ENCODE peak calls at places on chromosome 12, in four cellular contexts. T is GM12878, R is H1, A is K562. U is an unnamed sample.

GRCh38 chr12:76890407-76891143 is 11.8 kb upstream of the CSRP2 start:
- DNase-seq in T (no peak), A (no peak), R (no peak), U (no peak)

GRCh38 chr12:583251-583869 is 79.9 kb downstream of the NINJ2 start:
- DNase-seq in R (no peak), A (no peak), T (no peak), U (peak; percentile 84)

GRCh38 chr12:7142057-7142644 is 12.0 kb downstream of the CLSTN3 start:
- DNase-seq in A (peak; percentile 61), R (peak; percentile 85), T (no peak), U (peak; percentile 41)

GRCh38 chr12:12018454-12018853 is 52.3 kb upstream of the BCL2L14 start:
- DNase-seq in A (no peak), R (no peak), T (no peak), U (no peak)

GRCh38 chr12:31900271-31900670 is 58.9 kb upstream of the RESF1 start:
- DNase-seq in T (no peak), A (no peak), R (no peak), U (no peak)

GRCh38 chr12:48185181-48185919 is 1.9 kb downstream of the CCDC184 start:
- DNase-seq in T (no peak), R (peak; percentile 63), A (no peak), U (no peak)

GRCh38 chr12:69676257-69677012 is 22.7 kb downstream of the BEST3 start:
- DNase-seq in R (no peak), A (no peak), T (no peak), U (no peak)

GRCh38 chr12:50185975-50186663 is 18.9 kb upstream of the CERS5 start:
- DNase-seq in A (no peak), R (no peak), T (no peak), U (no peak)

GRCh38 chr12:76560083-76560491 is 516 bp upstream of the OSBPL8 start:
- DNase-seq in A (no peak), R (no peak), T (no peak), U (no peak)

GRCh38 chr12:80580254-80580653 is 127.2 kb upstream of the MYF6 start:
- DNase-seq in T (no peak), A (no peak), R (no peak), U (no peak)

GRCh38 chr12:64890873-64891468 is 66.5 kb downstream of the TBC1D30 start:
- DNase-seq in R (no peak), A (peak; percentile 67), T (no peak), U (peak; percentile 61)

DNA sequence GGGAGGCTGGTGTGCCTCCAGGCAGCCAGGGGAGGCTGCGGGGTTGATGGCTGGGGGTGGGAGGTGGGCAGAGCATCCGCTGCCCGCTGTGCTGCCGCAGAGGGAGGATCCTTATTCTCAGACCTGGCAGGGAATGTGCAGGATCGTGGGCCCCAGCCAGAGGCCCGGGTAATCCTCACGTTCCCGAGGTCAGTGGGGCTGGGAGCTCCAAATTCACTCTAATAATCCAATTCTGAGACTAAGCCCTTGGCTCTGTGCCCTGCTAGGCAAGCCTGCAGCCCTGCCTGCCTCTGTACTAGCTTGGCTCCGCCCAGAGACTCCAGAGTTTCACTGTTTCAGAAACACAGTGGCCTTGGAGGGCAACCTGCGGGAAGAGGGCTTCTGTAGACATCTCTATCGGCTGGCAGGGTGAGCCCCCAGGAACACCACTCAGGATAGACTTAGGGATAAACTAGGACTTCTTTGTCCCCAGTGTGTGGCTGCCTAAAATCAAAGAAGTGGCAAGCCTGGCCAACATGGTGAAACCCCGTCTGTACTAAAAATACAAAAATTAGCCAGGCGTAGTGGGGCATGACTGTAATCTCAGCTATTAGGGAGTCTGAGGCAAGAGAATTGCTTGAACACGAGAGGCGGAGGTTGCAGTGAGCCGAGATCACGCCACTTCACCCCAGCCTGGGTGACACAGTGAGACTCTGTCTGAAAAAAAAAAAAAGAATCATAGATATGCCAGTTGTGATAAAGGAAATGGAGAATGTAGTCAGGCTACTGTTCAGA is 17.7 kb upstream of the MLEC start:
- DNase-seq in R (peak; percentile 66), A (no peak), T (peak; percentile 79), U (no peak)
- TF ChIP-seq HDAC2 in R (no peak), A (no peak), T (no peak), U (no peak)

DNA sequence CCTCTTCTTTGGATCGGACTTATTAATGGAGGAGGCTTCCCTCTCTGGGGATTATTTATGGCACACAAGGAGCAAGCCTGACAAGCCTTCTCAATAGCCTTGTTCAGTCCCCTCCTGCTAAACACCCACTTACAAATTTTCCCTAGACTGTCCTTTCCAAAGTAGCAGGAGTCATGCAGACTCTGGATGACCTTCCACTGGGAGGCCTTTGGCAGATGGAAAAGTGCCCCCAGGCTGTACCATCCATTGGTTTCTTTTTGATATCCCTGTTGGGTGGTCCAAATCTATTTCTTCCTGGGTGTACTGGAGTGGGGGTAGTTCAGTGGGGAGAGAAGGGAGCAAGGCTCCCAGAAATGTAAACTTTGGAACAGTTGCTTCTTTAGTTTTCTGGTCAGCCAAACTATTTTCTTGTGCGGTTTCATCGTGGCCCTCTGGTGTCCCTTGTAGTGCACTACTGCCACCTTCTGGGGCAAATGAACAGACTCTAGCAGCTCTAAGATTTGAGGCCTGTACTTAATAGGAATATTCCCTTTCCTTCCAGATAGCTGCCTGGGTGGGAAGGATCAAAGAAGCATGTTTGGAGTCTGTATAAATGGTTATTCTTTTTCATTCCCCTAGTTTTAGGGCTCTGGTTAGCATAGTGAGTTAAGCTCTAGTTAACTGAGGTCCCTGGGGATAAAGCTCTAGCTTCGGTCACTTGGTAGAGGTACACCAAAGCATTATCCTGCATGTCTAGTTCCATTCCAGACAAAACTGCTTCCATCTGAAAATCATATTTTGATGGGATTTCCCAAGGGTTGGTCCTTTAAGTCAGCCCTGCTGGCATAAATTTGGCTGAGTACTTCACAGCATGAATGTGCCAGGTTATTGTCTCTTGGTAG is 409.5 kb downstream of the SLC6A15 start:
- DNase-seq in T (no peak), R (peak; percentile 69), A (peak; percentile 16), U (peak; percentile 16)
- TF ChIP-seq BRCA1 in T (no peak), R (no peak), A (no peak), U (no peak)

GRCh38 chr12:57230381-57231155 is 1.1 kb downstream of the SHMT2 start:
- DNase-seq in R (no peak), T (no peak), A (no peak), U (peak; percentile 34)

GRCh38 chr12:57232156-57232756 is 2.7 kb downstream of the SHMT2 start:
- DNase-seq in A (no peak), R (no peak), T (no peak), U (no peak)

GRCh38 chr12:57233357-57234232 is 4.1 kb downstream of the SHMT2 start:
- DNase-seq in A (no peak), R (no peak), T (no peak), U (no peak)

GRCh38 chr12:57229634-57230380 is at the start of gene SHMT2:
- DNase-seq in T (peak; percentile 93), A (peak; percentile 99), R (peak; percentile 94), U (peak; percentile 95)

GRCh38 chr12:57231276-57232021 is 1.9 kb downstream of the SHMT2 start:
- DNase-seq in A (no peak), T (no peak), R (no peak), U (no peak)
- TF ChIP-seq HDAC2 in A (no peak), T (no peak), R (no peak), U (no peak)

GRCh38 chr12:94615284-94616216 is 34.8 kb downstream of the TMCC3 start:
- DNase-seq in A (peak; percentile 49), T (no peak), R (no peak), U (peak; percentile 35)

GRCh38 chr12:94617101-94617500 is 33.3 kb downstream of the TMCC3 start:
- DNase-seq in A (no peak), T (no peak), R (no peak), U (no peak)

GRCh38 chr12:94618995-94619695 is 31.2 kb downstream of the TMCC3 start:
- DNase-seq in R (no peak), A (no peak), T (no peak), U (no peak)

GRCh38 chr12:94614288-94614721 is 36.1 kb downstream of the TMCC3 start:
- DNase-seq in A (no peak), T (no peak), R (no peak), U (no peak)

GRCh38 chr12:94616217-94616729 is 34.1 kb downstream of the TMCC3 start:
- DNase-seq in R (no peak), T (no peak), A (peak; percentile 88), U (no peak)
- TF ChIP-seq BRCA1 in R (no peak), T (no peak), A (no peak), U (no peak)

GRCh38 chr12:110577717-110578521 is 5.2 kb downstream of the PPTC7 start:
- DNase-seq in T (peak; percentile 84), A (peak; percentile 34), R (no peak), U (no peak)
- TF ChIP-seq HDAC2 in T (no peak), A (no peak), R (no peak), U (no peak)

GRCh38 chr12:28057856-28058615 is 85.5 kb upstream of the PTHLH start:
- DNase-seq in A (no peak), R (no peak), T (peak; percentile 17), U (no peak)
- TF ChIP-seq BRCA1 in A (no peak), R (no peak), T (no peak), U (no peak)

DNA sequence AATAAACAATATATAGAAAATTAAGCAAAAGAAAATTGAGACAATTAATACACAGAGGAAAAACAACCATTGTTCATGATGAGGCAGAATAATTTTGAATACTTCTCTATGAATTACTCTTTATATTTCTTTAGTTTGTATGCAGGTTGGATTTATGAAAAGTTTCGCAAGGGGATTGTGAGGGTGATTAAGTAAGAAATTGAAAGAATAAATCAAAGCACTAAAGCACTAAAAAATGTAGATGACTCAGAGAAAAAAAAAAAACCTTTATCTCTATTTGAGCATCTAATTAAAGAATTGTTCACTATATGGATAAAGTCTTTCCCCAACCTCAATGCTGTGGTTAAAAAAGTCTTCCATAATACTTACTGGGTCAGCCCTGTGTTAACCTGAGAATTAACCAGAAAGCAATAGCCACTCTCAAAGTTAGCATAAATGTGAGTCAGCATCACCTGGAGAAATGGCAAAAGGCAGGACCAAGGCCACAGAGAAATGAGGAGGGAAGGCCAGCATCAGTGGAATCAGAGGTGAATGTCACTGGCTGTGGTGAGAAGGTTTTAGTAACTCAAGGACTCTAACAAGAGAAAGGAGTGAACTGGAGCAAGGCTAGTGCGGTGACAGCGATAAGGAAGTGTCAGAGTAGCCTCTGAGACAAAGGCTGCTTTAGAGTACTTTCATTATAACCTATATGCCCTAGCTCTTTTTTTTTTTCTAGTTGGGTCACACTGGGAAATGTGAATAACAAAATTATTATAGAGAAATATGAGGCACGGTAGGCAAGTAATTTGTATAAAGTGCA is 310.4 kb downstream of the KCNC2 start:
- DNase-seq in R (no peak), A (no peak), T (no peak), U (no peak)
- TF ChIP-seq HDAC2 in R (no peak), A (no peak), T (no peak), U (no peak)

GRCh38 chr12:109632299-109632698 is 58.7 kb downstream of the MVK start:
- DNase-seq in T (no peak), A (no peak), R (no peak), U (no peak)
- TF ChIP-seq BRCA1 in T (no peak), A (no peak), R (no peak), U (no peak)

U was measured in HepG2.